ENCODE peak calls at places on chromosomes 13 and 19, in eight cellular contexts. Z is GM12865, G is GM12892, K is ovary, X is psoas muscle, E is NCI-H1417, M is cardiac muscle cell, N is fibroblast of pulmonary artery. W is an unnamed sample.

GRCh38 chr19:55459950-55460657 is 1.3 kb downstream of the ISOC2 start:
- DNase-seq in Z (no peak), G (no peak), K (no peak), X (no peak), E (peak; percentile 58), M (peak; percentile 61), N (peak; percentile 56), W (peak; percentile 53)

GRCh38 chr19:49894879-49895565 is 1.7 kb downstream of the IL4I1 start:
- DNase-seq in Z (peak; percentile 92), G (peak; percentile 73), K (no peak), X (no peak), E (no peak), M (no peak), N (no peak), W (no peak)

GRCh38 chr19:10110972-10111317 is 548 bp upstream of the P2RY11 start:
- DNase-seq in Z (no peak), G (no peak), K (no peak), X (no peak), E (no peak), M (no peak), N (no peak), W (no peak)

GRCh38 chr13:27607125-27607524 is 13.2 kb downstream of the LNX2 start:
- DNase-seq in Z (no peak), G (no peak), K (no peak), X (no peak), E (no peak), M (peak; percentile 83), N (peak; percentile 88), W (no peak)

GRCh38 chr19:1855040-1855827 is 7.0 kb upstream of the REXO1 start:
- DNase-seq in Z (peak; percentile 94), G (peak; percentile 86), K (peak; percentile 62), X (peak; percentile 87), E (peak; percentile 53), M (peak; percentile 91), N (peak; percentile 85), W (peak; percentile 73)

GRCh38 chr13:65940720-65941119 is 1289.4 kb downstream of the PCDH9 start:
- DNase-seq in Z (no peak), G (no peak), K (no peak), X (no peak), E (no peak), M (no peak), N (no peak), W (no peak)

GRCh38 chr13:34078334-34078999 is 260.5 kb downstream of the RFC3 start:
- DNase-seq in Z (no peak), G (no peak), K (no peak), X (no peak), E (no peak), M (no peak), N (no peak), W (no peak)

GRCh38 chr19:2055871-2056809 is 5.1 kb upstream of the MKNK2 start:
- DNase-seq in Z (peak; percentile 70), G (no peak), K (peak; percentile 82), X (peak; percentile 64), E (no peak), M (peak; percentile 84), N (peak; percentile 80), W (peak; percentile 62)

GRCh38 chr19:19051478-19052213 is 12.1 kb upstream of the SLC25A42 start:
- DNase-seq in Z (no peak), G (no peak), K (no peak), X (no peak), E (no peak), M (no peak), N (no peak), W (no peak)

GRCh38 chr13:92833071-92833470 is 393.5 kb upstream of the GPC6 start:
- DNase-seq in Z (no peak), G (no peak), K (no peak), X (no peak), E (no peak), M (peak; percentile 33), N (peak; percentile 21), W (no peak)

GRCh38 chr19:28242317-28242927 is 970.5 kb downstream of the UQCRFS1 start:
- DNase-seq in Z (peak; percentile 62), G (no peak), K (no peak), X (no peak), E (peak; percentile 7), M (peak; percentile 60), N (peak; percentile 46), W (peak; percentile 53)

GRCh38 chr19:54207908-54208783 is 7.5 kb downstream of the RPS9 start:
- DNase-seq in Z (peak; percentile 82), G (no peak), K (peak; percentile 79), X (no peak), E (no peak), M (peak; percentile 100), N (peak; percentile 100), W (peak; percentile 78)

GRCh38 chr13:106176103-106176502 is 359.4 kb downstream of the EFNB2 start:
- DNase-seq in Z (no peak), G (no peak), K (no peak), X (no peak), E (no peak), M (peak; percentile 13), N (peak; percentile 22), W (no peak)

GRCh38 chr19:51467864-51468544 is 9.8 kb upstream of the SIGLEC8 start:
- DNase-seq in Z (no peak), G (no peak), K (no peak), X (no peak), E (no peak), M (no peak), N (no peak), W (no peak)

GRCh38 chr13:65748227-65748626 is 1481.9 kb downstream of the PCDH9 start:
- DNase-seq in Z (no peak), G (no peak), K (no peak), X (no peak), E (no peak), M (no peak), N (no peak), W (no peak)

GRCh38 chr13:79943633-79944032 is 397.3 kb downstream of the SPRY2 start:
- DNase-seq in Z (no peak), G (no peak), K (no peak), X (no peak), E (no peak), M (no peak), N (no peak), W (no peak)

GRCh38 chr19:16571689-16572331 is 405 bp downstream of the SLC35E1 start:
- DNase-seq in Z (peak; percentile 64), G (no peak), K (no peak), X (no peak), E (no peak), M (peak; percentile 20), N (peak; percentile 16), W (no peak)

GRCh38 chr13:70173236-70173959 is 65.1 kb upstream of the KLHL1 start:
- DNase-seq in Z (no peak), G (no peak), K (no peak), X (no peak), E (peak; percentile 45), M (no peak), N (no peak), W (no peak)